ENCODE peak calls at places on chromosomes 2 and 18, in seven cellular contexts. U is WTC11; L is GM13977; Y is left ventricle myocardium inferior; C is CD4-positive, alpha-beta T cell; J is tibial artery; I is endodermal cell. R is an unnamed sample.
A peak's percentile ranks its signal among the peaks of the same experiment; 100 is the strongest.

GRCh38 chr18:58549814-58550339 is 79.0 kb downstream of the ALPK2 start:
- DNase-seq in L (no peak), J (no peak), Y (no peak), I (no peak), C (no peak), U (no peak), R (no peak)

GRCh38 chr18:58223717-58224424 is 179.8 kb downstream of the NEDD4L start:
- DNase-seq in C (no peak), U (no peak), J (no peak), Y (no peak), I (no peak), L (no peak), R (no peak)

GRCh38 chr2:23661276-23662050 is 265.5 kb downstream of the ATAD2B start:
- DNase-seq in Y (no peak), C (no peak), U (no peak), I (no peak), L (no peak), J (no peak), R (no peak)

GRCh38 chr2:233108611-233109490 is 48.7 kb downstream of the INPP5D start:
- DNase-seq in Y (no peak), U (no peak), I (no peak), J (no peak), L (peak; percentile 65), C (no peak), R (no peak)

GRCh38 chr2:96374211-96374951 is 38.8 kb downstream of the NCAPH start:
- DNase-seq in C (no peak), U (no peak), L (no peak), J (peak; percentile 73), Y (peak; percentile 56), I (no peak), R (no peak)

GRCh38 chr2:141957321-141957720 is 173.5 kb downstream of the LRP1B start:
- DNase-seq in Y (no peak), L (no peak), C (no peak), U (no peak), I (peak; percentile 49), J (no peak), R (no peak)

GRCh38 chr2:16005819-16006536 is 65.6 kb downstream of the MYCN start:
- DNase-seq in J (no peak), I (no peak), Y (no peak), L (no peak), U (no peak), C (no peak), R (no peak)

GRCh38 chr2:181670632-181671031 is 9.7 kb downstream of the NEUROD1 start:
- DNase-seq in Y (no peak), I (no peak), C (no peak), J (no peak), U (no peak), L (no peak), R (no peak)

GRCh38 chr2:139917723-139918384 is 1137.7 kb upstream of the NXPH2 start:
- DNase-seq in Y (no peak), U (no peak), C (no peak), L (no peak), I (no peak), J (no peak), R (no peak)

GRCh38 chr2:598043-598802 is 79.0 kb downstream of the TMEM18 start:
- DNase-seq in J (no peak), U (no peak), C (no peak), Y (no peak), L (no peak), I (no peak), R (no peak)

GRCh38 chr2:2039826-2040225 is 291.2 kb downstream of the MYT1L start:
- DNase-seq in J (no peak), U (no peak), C (no peak), I (no peak), L (no peak), Y (no peak), R (no peak)

GRCh38 chr18:68053290-68053689 is 536.8 kb upstream of the DSEL start:
- DNase-seq in I (no peak), L (no peak), Y (no peak), J (no peak), C (no peak), U (no peak), R (no peak)

GRCh38 chr2:27806311-27807059 is 35.0 kb downstream of the MRPL33 start:
- DNase-seq in C (no peak), L (no peak), U (no peak), Y (no peak), J (no peak), I (no peak), R (no peak)

GRCh38 chr2:165114345-165114943 is 89.4 kb downstream of the SCN3A start:
- DNase-seq in L (no peak), J (no peak), I (no peak), C (no peak), U (no peak), Y (no peak), R (no peak)

GRCh38 chr2:165920748-165921147 is 32.8 kb downstream of the TTC21B start:
- DNase-seq in J (no peak), Y (no peak), U (no peak), C (no peak), L (no peak), I (no peak), R (no peak)

GRCh38 chr2:239727182-239727775 is 297.9 kb downstream of the NDUFA10 start:
- DNase-seq in L (no peak), I (peak; percentile 42), Y (no peak), U (peak; percentile 1), J (peak; percentile 32), C (no peak), R (no peak)

GRCh38 chr18:12726774-12727550 is 24.1 kb downstream of the PSMG2 start:
- DNase-seq in U (peak; percentile 60), L (peak; percentile 67), C (peak; percentile 45), J (no peak), I (peak; percentile 91), Y (no peak), R (peak; percentile 72)

GRCh38 chr2:27795868-27796277 is 24.4 kb downstream of the MRPL33 start:
- DNase-seq in L (no peak), Y (no peak), U (no peak), I (no peak), J (no peak), C (no peak), R (no peak)

GRCh38 chr2:52454962-52455361 is 1312.6 kb upstream of the CHAC2 start:
- DNase-seq in L (no peak), Y (no peak), U (no peak), J (no peak), I (no peak), C (no peak), R (no peak)

GRCh38 chr2:172299741-172300140 is 127.6 kb upstream of the ITGA6 start:
- DNase-seq in U (no peak), C (no peak), J (no peak), L (no peak), I (no peak), Y (no peak), R (no peak)

DNA sequence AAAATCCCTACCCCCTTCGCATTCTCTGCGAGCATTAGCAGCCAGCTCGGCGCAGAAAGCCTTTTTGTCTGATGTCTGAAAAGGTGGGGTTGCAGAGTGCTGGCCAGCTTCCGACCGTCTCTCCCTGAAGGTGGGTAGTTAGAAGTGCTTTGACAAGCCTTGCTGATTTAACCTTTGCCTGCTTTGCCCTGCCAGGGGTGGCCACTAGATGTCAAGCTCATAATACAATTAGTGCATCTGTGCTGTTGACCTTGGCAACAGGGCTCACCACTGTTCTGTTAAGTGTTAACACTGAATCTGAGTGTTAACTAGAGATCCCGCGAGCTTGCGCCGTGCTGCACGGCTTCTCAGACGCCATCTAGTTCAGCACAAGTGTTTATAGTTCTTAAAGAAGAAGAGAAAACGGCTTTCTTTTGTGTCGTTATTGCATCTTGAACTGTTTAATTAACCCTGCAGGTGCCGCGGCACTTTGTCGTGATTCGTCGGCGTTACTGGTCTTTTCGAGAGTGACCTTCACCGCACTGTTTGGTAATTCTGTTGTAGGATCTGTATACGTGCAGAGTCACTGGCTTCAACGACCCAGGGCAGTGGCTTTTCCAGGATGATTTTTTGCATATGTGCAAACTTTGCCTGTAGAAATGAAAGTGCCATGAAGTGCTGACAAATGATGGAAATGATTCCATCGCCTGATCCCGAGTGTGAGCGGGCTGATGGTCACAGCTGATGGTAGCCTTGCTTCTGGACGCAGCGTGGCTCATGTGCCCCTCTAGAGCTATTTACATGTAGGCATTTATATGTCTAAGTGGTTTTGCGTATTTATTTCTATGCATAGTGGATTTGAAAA is 5.5 kb downstream of the SALL3 start:
- DNase-seq in L (no peak), Y (no peak), J (no peak), I (peak; percentile 92), C (no peak), U (peak; percentile 65), R (peak; percentile 55)
- TF ChIP-seq CTCF in L (peak; percentile 58), Y (peak; percentile 30), J (no peak), I (peak; percentile 79), C (no peak), U (no peak), R (peak; percentile 63)

GRCh38 chr2:168328421-168328820 is 81.0 kb upstream of the STK39 start:
- DNase-seq in U (peak; percentile 24), J (no peak), L (no peak), C (no peak), Y (no peak), I (peak; percentile 59), R (no peak)
- TF ChIP-seq CTCF in U (peak; percentile 14), J (no peak), L (no peak), C (no peak), Y (no peak), I (peak; percentile 62), R (no peak)

GRCh38 chr2:11583840-11584529 is 50.1 kb downstream of the GREB1 start:
- DNase-seq in Y (peak; percentile 57), L (peak; percentile 90), U (peak; percentile 78), I (peak; percentile 89), C (peak; percentile 56), J (no peak), R (peak; percentile 87)
- TF ChIP-seq CTCF in Y (peak; percentile 88), L (peak; percentile 90), U (peak; percentile 80), I (peak; percentile 96), C (peak; percentile 35), J (peak; percentile 32), R (peak; percentile 80)

GRCh38 chr18:25074925-25075693 is 276.9 kb downstream of the ZNF521 start:
- DNase-seq in J (no peak), U (no peak), Y (no peak), I (peak; percentile 60), L (no peak), C (no peak), R (no peak)

GRCh38 chr18:25076980-25077780 is 274.8 kb downstream of the ZNF521 start:
- DNase-seq in C (no peak), J (no peak), L (no peak), U (no peak), I (peak; percentile 56), Y (no peak), R (no peak)

GRCh38 chr18:25075793-25076192 is 276.2 kb downstream of the ZNF521 start:
- DNase-seq in U (no peak), I (no peak), C (no peak), Y (no peak), L (no peak), J (no peak), R (no peak)

GRCh38 chr18:25067291-25068050 is 284.5 kb downstream of the ZNF521 start:
- DNase-seq in L (no peak), Y (no peak), I (no peak), C (no peak), J (no peak), U (no peak), R (no peak)

DNA sequence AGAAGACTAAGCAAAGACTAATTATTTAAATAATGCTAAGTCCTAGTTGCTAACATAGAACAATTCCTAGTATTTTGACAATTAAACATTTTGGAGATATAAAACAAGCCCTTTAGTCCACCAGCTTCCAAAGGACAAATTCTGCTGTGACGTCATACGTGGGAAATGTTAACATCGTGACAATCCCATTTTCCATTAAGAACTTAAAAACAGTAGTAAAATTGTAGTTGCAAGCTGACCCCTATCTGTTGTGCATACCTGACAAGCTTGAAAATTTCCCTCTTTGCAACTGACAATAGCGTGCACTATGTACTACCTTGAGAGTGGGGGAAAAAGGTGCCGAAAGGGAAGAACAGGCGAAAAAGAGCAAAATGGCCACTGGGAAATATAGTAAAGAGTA is 279.8 kb downstream of the ZNF521 start:
- DNase-seq in I (no peak), J (no peak), L (no peak), C (no peak), Y (no peak), U (no peak), R (no peak)
- TF ChIP-seq CTCF in I (no peak), J (no peak), L (no peak), C (no peak), Y (no peak), U (no peak), R (no peak)